ENCODE peak calls at places on chromosomes 3 and 15, in four cellular contexts. I, K, X and R are unnamed samples.

GRCh38 chr3:40657623-40658022 is 132.9 kb downstream of the ZNF621 start:
- DNase-seq in I (no peak), K (no peak), X (no peak), R (no peak)

GRCh38 chr3:107208100-107208499 is 169.1 kb upstream of the CCDC54 start:
- DNase-seq in K (peak), X (no peak), I (peak), R (peak)

GRCh38 chr3:11558002-11558401 is 85.7 kb downstream of the VGLL4 start:
- DNase-seq in X (no peak), I (peak), K (no peak), R (peak)

GRCh38 chr3:179476215-179476614 is 24.9 kb upstream of the GNB4 start:
- DNase-seq in K (no peak), I (no peak), X (no peak), R (no peak)

GRCh38 chr3:127396473-127396872 is 108.6 kb upstream of the PRR20G start:
- DNase-seq in I (no peak), K (no peak), X (no peak), R (no peak)

GRCh38 chr3:163018664-163019063 is 1522.1 kb downstream of the OTOL1 start:
- DNase-seq in I (no peak), K (no peak), X (no peak), R (no peak)

GRCh38 chr15:63382966-63383710 is 1.5 kb upstream of the CA12 start:
- DNase-seq in X (no peak), K (no peak), I (peak), R (peak)

GRCh38 chr15:64782751-64783150 is 7.4 kb upstream of the RBPMS2 start:
- DNase-seq in I (no peak), X (no peak), K (no peak), R (no peak)

GRCh38 chr3:146052791-146053310 is 108.1 kb downstream of the PLOD2 start:
- DNase-seq in I (no peak), K (no peak), X (no peak), R (peak)

GRCh38 chr3:175651716-175652115 is 792.6 kb downstream of the NAALADL2 start:
- DNase-seq in I (no peak), K (no peak), X (no peak), R (no peak)

GRCh38 chr15:85312925-85313324 is 67.5 kb upstream of the AKAP13 start:
- DNase-seq in K (no peak), I (no peak), X (no peak), R (peak)

GRCh38 chr15:41789237-41789636 is 15.0 kb downstream of the MAPKBP1 start:
- DNase-seq in X (no peak), K (no peak), I (no peak), R (no peak)

GRCh38 chr3:186953011-186953487 is 22.7 kb downstream of the ST6GAL1 start:
- DNase-seq in I (peak), K (no peak), X (no peak), R (peak)

GRCh38 chr15:98866503-98866902 is 141.1 kb downstream of the PGPEP1L start:
- DNase-seq in X (peak), I (no peak), K (no peak), R (peak)

GRCh38 chr3:13543251-13543650 is 5.7 kb upstream of the FBLN2 start:
- DNase-seq in X (no peak), K (no peak), I (peak), R (peak)
- TF ChIP-seq EZH2phosphoT487 in X (no peak), K (no peak), I (no peak), R (no peak)

GRCh38 chr3:25527796-25528195 is 99.7 kb downstream of the RARB start:
- DNase-seq in X (no peak), K (no peak), I (no peak), R (peak)
- TF ChIP-seq EZH2phosphoT487 in X (no peak), K (no peak), I (no peak), R (no peak)

GRCh38 chr3:67381667-67382272 is 272.6 kb downstream of the SUCLG2 start:
- DNase-seq in X (peak), K (no peak), I (peak), R (peak)

GRCh38 chr3:67383379-67383778 is 271.0 kb downstream of the SUCLG2 start:
- DNase-seq in I (no peak), K (no peak), X (no peak), R (no peak)

GRCh38 chr3:67380118-67380517 is 274.3 kb downstream of the SUCLG2 start:
- DNase-seq in K (no peak), I (no peak), X (no peak), R (no peak)

GRCh38 chr3:67384790-67385397 is 269.5 kb downstream of the SUCLG2 start:
- DNase-seq in X (peak), K (peak), I (peak), R (peak)

DNA sequence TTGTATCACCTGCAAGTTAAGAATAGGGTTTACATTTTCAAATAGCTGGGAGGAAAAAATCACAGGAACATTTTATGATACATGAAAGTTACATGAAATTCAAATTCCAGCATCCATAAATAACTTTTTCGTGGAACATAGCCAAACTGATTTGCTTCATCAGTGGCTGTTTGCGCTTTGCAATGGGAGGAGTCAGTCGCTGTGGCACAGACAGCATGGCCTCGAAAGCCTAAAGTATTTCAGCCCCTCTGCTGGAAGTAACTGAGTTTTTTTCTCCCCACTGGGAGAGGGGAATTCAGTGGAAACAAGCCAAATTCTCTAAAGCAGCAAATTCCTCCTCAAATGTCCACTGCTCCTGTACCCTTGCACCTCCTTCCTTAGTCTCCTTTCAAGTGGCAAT is 271.9 kb downstream of the SUCLG2 start:
- DNase-seq in K (no peak), X (no peak), I (no peak), R (peak)
- TF ChIP-seq EZH2phosphoT487 in K (no peak), X (no peak), I (no peak), R (no peak)

GRCh38 chr3:8970971-8971589 is 7.8 kb upstream of the RAD18 start:
- DNase-seq in X (peak), K (peak), I (peak), R (peak)
- TF ChIP-seq EZH2phosphoT487 in X (no peak), K (no peak), I (no peak), R (no peak)

GRCh38 chr3:42575137-42575741 is 6.5 kb downstream of the SEC22C start:
- DNase-seq in K (no peak), X (no peak), I (no peak), R (no peak)
- TF ChIP-seq EZH2phosphoT487 in K (no peak), X (no peak), I (no peak), R (no peak)